ENCODE peak calls at places on chromosomes 11 and 22, in four cellular contexts. X is tibial nerve, B is mesothelial cell of epicardium, G is gastrocnemius medialis. D is an unnamed sample.

GRCh38 chr22:44172370-44173108 is 8.2 kb upstream of the PARVG start:
- DNase-seq in X (peak; percentile 52), B (no peak), G (peak; percentile 31), D (no peak)

GRCh38 chr11:29272019-29272654 is 744.7 kb downstream of the KCNA4 start:
- DNase-seq in X (no peak), B (no peak), G (no peak), D (no peak)

GRCh38 chr11:125262194-125262824 is 97.8 kb downstream of the PKNOX2 start:
- DNase-seq in X (no peak), B (no peak), G (no peak), D (no peak)

GRCh38 chr11:84163115-84163514 is 876.9 kb upstream of the CCDC90B start:
- DNase-seq in X (no peak), B (no peak), G (no peak), D (no peak)

GRCh38 chr11:13128381-13128780 is 119.3 kb downstream of the RASSF10 start:
- DNase-seq in X (no peak), B (no peak), G (no peak), D (no peak)

GRCh38 chr11:121810291-121810690 is 305.7 kb downstream of the BLID start:
- DNase-seq in X (no peak), B (no peak), G (no peak), D (peak; percentile 34)

GRCh38 chr22:45328822-45329535 is 19.2 kb downstream of the FAM118A start:
- DNase-seq in X (no peak), B (no peak), G (peak; percentile 74), D (no peak)

GRCh38 chr11:1750481-1750839 is at the start of gene IFITM10:
- DNase-seq in X (no peak), B (no peak), G (no peak), D (no peak)

GRCh38 chr11:77299528-77299993 is 1.9 kb downstream of the GDPD4 start:
- DNase-seq in X (no peak), B (no peak), G (no peak), D (no peak)

GRCh38 chr22:23520875-23521441 is 59.1 kb downstream of the IGLL1 start:
- DNase-seq in X (peak; percentile 41), B (no peak), G (no peak), D (no peak)

GRCh38 chr11:106172389-106172991 is 95.0 kb downstream of the AASDHPPT start:
- DNase-seq in X (no peak), B (no peak), G (no peak), D (no peak)

GRCh38 chr22:42439821-42440674 is 7.8 kb upstream of the NFAM1 start:
- DNase-seq in X (peak; percentile 40), B (no peak), G (no peak), D (no peak)

GRCh38 chr11:83051760-83052671 is 19.7 kb downstream of the RAB30 start:
- DNase-seq in X (no peak), B (no peak), G (peak; percentile 28), D (peak; percentile 94)

GRCh38 chr22:26259510-26259909 is 90.2 kb downstream of the SEZ6L start:
- DNase-seq in X (no peak), B (peak; percentile 54), G (no peak), D (no peak)

GRCh38 chr11:58770627-58771457 is 39.1 kb upstream of the GLYAT start:
- DNase-seq in X (no peak), B (no peak), G (no peak), D (no peak)

GRCh38 chr11:72391638-72392423 is 42.5 kb downstream of the CLPB start:
- DNase-seq in X (no peak), B (no peak), G (no peak), D (no peak)

GRCh38 chr22:26474687-26475086 is 8.9 kb downstream of the HPS4 start:
- DNase-seq in X (no peak), B (no peak), G (no peak), D (no peak)

GRCh38 chr22:37330200-37331033 is 48.1 kb downstream of the CYTH4 start:
- DNase-seq in X (no peak), B (peak; percentile 66), G (no peak), D (peak; percentile 89)

GRCh38 chr11:46521947-46522681 is 71.7 kb downstream of the AMBRA1 start:
- DNase-seq in X (no peak), B (no peak), G (no peak), D (no peak)
- TF ChIP-seq CTCF in X (no peak), B (no peak), G (no peak), D (peak; percentile 58)

GRCh38 chr11:118152020-118152551 is 537 bp downstream of the SCN4B start:
- DNase-seq in X (no peak), B (no peak), G (no peak), D (no peak)

GRCh38 chr11:118153976-118154375 is 1.4 kb upstream of the SCN4B start:
- DNase-seq in X (no peak), B (no peak), G (no peak), D (no peak)

GRCh38 chr11:118152552-118153471 is at the start of gene SCN4B:
- DNase-seq in X (no peak), B (peak; percentile 71), G (peak; percentile 45), D (peak; percentile 6)

GRCh38 chr11:118151421-118151820 is 1.2 kb downstream of the SCN4B start:
- DNase-seq in X (no peak), B (no peak), G (no peak), D (no peak)

DNA sequence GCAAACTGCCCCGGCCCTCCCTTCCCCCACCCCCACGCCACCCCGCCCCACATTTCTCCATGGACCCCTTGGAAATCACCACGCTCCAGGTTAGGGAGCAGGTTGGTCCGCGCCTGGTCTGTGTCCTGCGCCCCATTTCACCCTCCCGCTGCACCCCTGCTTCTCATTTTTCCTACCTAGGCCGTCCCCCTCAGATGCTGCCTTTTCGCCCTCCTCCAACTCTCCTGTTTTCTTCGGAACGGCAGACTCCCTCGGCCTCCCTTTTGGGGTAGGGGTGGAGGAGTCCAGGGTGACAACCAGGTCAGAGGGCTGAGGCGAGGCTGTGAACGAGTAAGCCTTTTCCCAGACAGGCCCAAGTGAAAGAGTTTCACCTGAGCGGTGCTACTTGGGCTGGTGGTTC is 893 bp upstream of the SCN4B start:
- DNase-seq in X (no peak), B (no peak), G (no peak), D (no peak)
- TF ChIP-seq CTCF in X (no peak), B (no peak), G (no peak), D (no peak)

GRCh38 chr11:32333335-32333991 is 101.9 kb downstream of the WT1 start:
- DNase-seq in X (peak; percentile 71), B (peak; percentile 65), G (peak; percentile 6), D (peak; percentile 4)
- TF ChIP-seq CTCF in X (peak; percentile 41), B (no peak), G (no peak), D (peak; percentile 40)

GRCh38 chr22:17012267-17012666 is 4.2 kb upstream of the GAB4 start:
- DNase-seq in X (no peak), B (no peak), G (no peak), D (no peak)

GRCh38 chr22:17009640-17010291 is 1.7 kb upstream of the GAB4 start:
- DNase-seq in X (no peak), B (no peak), G (no peak), D (no peak)

GRCh38 chr22:17007852-17008731 is at the start of gene GAB4:
- DNase-seq in X (no peak), B (no peak), G (no peak), D (no peak)

GRCh38 chr22:17007257-17007656 is 765 bp downstream of the GAB4 start:
- DNase-seq in X (no peak), B (no peak), G (no peak), D (no peak)
- TF ChIP-seq CTCF in X (no peak), B (peak; percentile 18), G (no peak), D (no peak)

GRCh38 chr11:18522388-18522787 is 4.4 kb downstream of the TSG101 start:
- DNase-seq in X (no peak), B (no peak), G (no peak), D (no peak)
- TF ChIP-seq CTCF in X (no peak), B (no peak), G (no peak), D (no peak)

GRCh38 chr11:75425422-75425821 is 7.6 kb downstream of the KLHL35 start:
- DNase-seq in X (no peak), B (no peak), G (no peak), D (no peak)
- TF ChIP-seq CTCF in X (no peak), B (no peak), G (no peak), D (peak; percentile 29)

GRCh38 chr11:112795142-112795815 is 165.9 kb upstream of the NCAM1 start:
- DNase-seq in X (peak; percentile 40), B (no peak), G (no peak), D (no peak)
- TF ChIP-seq CTCF in X (peak; percentile 13), B (peak; percentile 48), G (peak; percentile 72), D (peak; percentile 51)

GRCh38 chr22:17588606-17589005 is 25.3 kb downstream of the SLC25A18 start:
- DNase-seq in X (no peak), B (no peak), G (no peak), D (no peak)
- TF ChIP-seq CTCF in X (no peak), B (no peak), G (no peak), D (no peak)

D was measured in AG04450.